ENCODE peak calls at places on chromosomes 12 and 14, in nine cellular contexts. Y is activated T-helper 1 cell treated with anti-CD3 and anti-CD28 coated beads, Interleukin-12 subunit alpha, Interleukin-12 subunit beta, Interleukin-2, Interleukin-4 antibody, amounts not matched to agents 30 ng/mL and 10 ng/mL and 1 ng/mL, durations not matched to agents 14 hours and 24 hours and 36 hours; S is NCI-H526 treated with DMSO at 0.1 percent for 48 hours; F is ascending aorta; L is stomach; M is H7; P is endothelial cell; A is NCI-H187 treated with DMSO at 0.1 percent for 48 hours; B is Panc1. O is an unnamed sample.

GRCh38 chr14:93045211-93045674 is 70.5 kb downstream of the ITPK1 start:
- DNase-seq in Y (no peak), S (no peak), F (no peak), L (no peak), M (peak), P (no peak), A (peak), B (no peak), O (no peak)

GRCh38 chr14:74018704-74019407 is at the start of the genes BBOF1 and ENTPD5:
- DNase-seq in Y (peak), S (peak), F (peak), L (peak), M (peak), P (peak), A (peak), B (no peak), O (peak)

GRCh38 chr12:94644141-94644575 is 6.2 kb downstream of the TMCC3 start:
- DNase-seq in Y (no peak), S (no peak), F (no peak), L (no peak), M (no peak), P (no peak), A (no peak), B (peak), O (no peak)

GRCh38 chr12:47231456-47231855 is 151.7 kb upstream of the AMIGO2 start:
- DNase-seq in Y (no peak), S (no peak), F (no peak), L (no peak), M (no peak), P (no peak), A (no peak), B (no peak), O (no peak)

GRCh38 chr12:32296541-32296940 is 102.8 kb upstream of the FGD4 start:
- DNase-seq in Y (no peak), S (no peak), F (no peak), L (no peak), M (no peak), P (no peak), A (no peak), B (no peak), O (no peak)

GRCh38 chr14:75794615-75795038 is 133.6 kb downstream of the TTLL5 start:
- DNase-seq in Y (no peak), S (no peak), F (no peak), L (no peak), M (peak), P (no peak), A (no peak), B (peak), O (no peak)

GRCh38 chr14:63343878-63344277 is 25.1 kb upstream of the GPHB5 start:
- DNase-seq in Y (no peak), S (no peak), F (no peak), L (no peak), M (no peak), P (no peak), A (no peak), B (no peak), O (no peak)

GRCh38 chr14:81221579-81222102 is 882 bp upstream of the GTF2A1 start:
- DNase-seq in Y (no peak), S (no peak), F (no peak), L (no peak), M (no peak), P (peak), A (no peak), B (peak), O (no peak)

GRCh38 chr12:86697916-86698315 is 441.7 kb upstream of the MGAT4C start:
- DNase-seq in Y (no peak), S (no peak), F (no peak), L (no peak), M (no peak), P (no peak), A (no peak), B (no peak), O (no peak)

GRCh38 chr14:36662543-36663403 is 1.1 kb downstream of the PAX9 start:
- DNase-seq in Y (no peak), S (peak), F (no peak), L (no peak), M (peak), P (peak), A (no peak), B (no peak), O (no peak)

GRCh38 chr12:111430418-111431353 is 25.0 kb downstream of the SH2B3 start:
- DNase-seq in Y (peak), S (no peak), F (no peak), L (no peak), M (peak), P (no peak), A (no peak), B (no peak), O (no peak)

GRCh38 chr12:58871557-58871956 is 48.7 kb downstream of the LRIG3 start:
- DNase-seq in Y (no peak), S (no peak), F (no peak), L (no peak), M (no peak), P (no peak), A (no peak), B (no peak), O (no peak)

GRCh38 chr14:70130498-70130897 is 58.3 kb downstream of the SLC8A3 start:
- DNase-seq in Y (no peak), S (no peak), F (no peak), L (no peak), M (no peak), P (no peak), A (peak), B (no peak), O (no peak)

GRCh38 chr14:75049136-75049535 is 2.1 kb downstream of the MLH3 start:
- DNase-seq in Y (no peak), S (no peak), F (no peak), L (no peak), M (no peak), P (no peak), A (no peak), B (no peak), O (no peak)

GRCh38 chr12:110301065-110301806 is 20.2 kb downstream of the ATP2A2 start:
- DNase-seq in Y (no peak), S (no peak), F (no peak), L (no peak), M (no peak), P (no peak), A (no peak), B (no peak), O (no peak)

GRCh38 chr14:23294734-23295561 is 7.7 kb downstream of the PPP1R3E start:
- DNase-seq in Y (peak), S (peak), F (no peak), L (peak), M (no peak), P (peak), A (no peak), B (peak), O (no peak)

GRCh38 chr14:65850429-65851145 is 438.1 kb downstream of the FUT8 start:
- DNase-seq in Y (peak), S (no peak), F (peak), L (no peak), M (no peak), P (no peak), A (no peak), B (no peak), O (no peak)

GRCh38 chr12:4107436-4107878 is 166.1 kb upstream of the CCND2 start:
- DNase-seq in Y (peak), S (no peak), F (peak), L (no peak), M (peak), P (peak), A (no peak), B (peak), O (peak)

GRCh38 chr14:63893701-63894458 is 41.1 kb downstream of the SYNE2 start:
- DNase-seq in Y (no peak), S (no peak), F (peak), L (peak), M (no peak), P (no peak), A (no peak), B (no peak), O (no peak)

GRCh38 chr12:5745251-5745888 is 199.7 kb downstream of the ANO2 start:
- DNase-seq in Y (peak), S (no peak), F (peak), L (peak), M (peak), P (peak), A (no peak), B (peak), O (peak)

GRCh38 chr12:113005759-113006158 is 27.4 kb downstream of the OAS2 start:
- DNase-seq in Y (no peak), S (no peak), F (no peak), L (no peak), M (peak), P (peak), A (no peak), B (no peak), O (no peak)

GRCh38 chr14:55773984-55774581 is 194.1 kb downstream of the KTN1 start:
- DNase-seq in Y (no peak), S (no peak), F (no peak), L (no peak), M (no peak), P (no peak), A (no peak), B (no peak), O (no peak)

GRCh38 chr12:130967631-130968030 is 13.9 kb downstream of the ADGRD1 start:
- DNase-seq in Y (no peak), S (no peak), F (no peak), L (no peak), M (no peak), P (no peak), A (no peak), B (no peak), O (no peak)

GRCh38 chr14:64741200-64741599 is 37.0 kb downstream of the PLEKHG3 start:
- DNase-seq in Y (no peak), S (no peak), F (no peak), L (no peak), M (no peak), P (no peak), A (no peak), B (no peak), O (no peak)

GRCh38 chr12:106634206-106634605 is 51.4 kb downstream of the RFX4 start:
- DNase-seq in Y (no peak), S (no peak), F (no peak), L (no peak), M (no peak), P (no peak), A (no peak), B (no peak), O (no peak)

GRCh38 chr14:51978566-51979398 is 10.6 kb upstream of the RTRAF start:
- DNase-seq in Y (peak), S (peak), F (peak), L (peak), M (peak), P (peak), A (peak), B (peak), O (peak)

GRCh38 chr12:78210894-78211302 is 380.2 kb downstream of the NAV3 start:
- DNase-seq in Y (no peak), S (no peak), F (no peak), L (no peak), M (no peak), P (no peak), A (peak), B (no peak), O (no peak)

GRCh38 chr12:92304335-92305066 is 158.9 kb upstream of the BTG1 start:
- DNase-seq in Y (no peak), S (no peak), F (no peak), L (no peak), M (peak), P (no peak), A (no peak), B (no peak), O (no peak)

GRCh38 chr14:94284221-94284620 is 8.8 kb downstream of the SERPINA10 start:
- DNase-seq in Y (no peak), S (no peak), F (no peak), L (no peak), M (no peak), P (no peak), A (no peak), B (no peak), O (no peak)